ENCODE peak calls at places on chromosomes 13 and 19, in seven cellular contexts. M, R, V, Z, K, X and C are unnamed samples.

GRCh38 chr19:45202637-45203036 is 24.1 kb downstream of the BLOC1S3 start:
- DNase-seq in M (no peak), R (no peak), V (no peak), K (no peak), Z (no peak), X (no peak), C (no peak)

GRCh38 chr19:54388803-54389144 is 24.0 kb upstream of the LAIR1 start:
- DNase-seq in K (no peak), R (no peak), X (no peak), V (no peak), M (no peak), Z (no peak), C (no peak)

GRCh38 chr13:89796196-89796595 is 1551.3 kb upstream of the MIR17HG start:
- DNase-seq in K (no peak), X (no peak), R (no peak), M (no peak), Z (no peak), V (no peak), C (no peak)

GRCh38 chr13:58619396-58620113 is 988.0 kb downstream of the PCDH17 start:
- DNase-seq in M (no peak), R (peak), K (no peak), X (no peak), V (no peak), Z (no peak), C (no peak)

GRCh38 chr19:10231624-10232228 is 595 bp upstream of the S1PR2 start:
- DNase-seq in X (no peak), Z (no peak), M (no peak), K (no peak), R (no peak), V (no peak), C (no peak)

GRCh38 chr13:51093574-51093973 is 17.5 kb downstream of the C13orf42 start:
- DNase-seq in V (no peak), K (no peak), Z (no peak), X (no peak), M (no peak), R (no peak), C (no peak)

GRCh38 chr13:34145061-34145460 is 327.1 kb downstream of the RFC3 start:
- DNase-seq in K (no peak), Z (no peak), V (no peak), R (no peak), M (no peak), X (no peak), C (no peak)

GRCh38 chr19:45016388-45017314 is 15.4 kb downstream of the RELB start:
- DNase-seq in K (peak), R (peak), Z (peak), M (peak), X (peak), V (peak), C (peak)

GRCh38 chr13:29503041-29503837 is 92.2 kb downstream of the SLC7A1 start:
- DNase-seq in X (peak), M (no peak), R (peak), V (no peak), Z (no peak), K (no peak), C (no peak)

GRCh38 chr13:102680842-102681725 is 13.8 kb downstream of the METTL21C start:
- DNase-seq in M (no peak), V (no peak), X (no peak), Z (no peak), R (no peak), K (peak), C (no peak)

GRCh38 chr13:45276887-45277286 is 64.1 kb downstream of the TPT1 start:
- DNase-seq in X (no peak), M (no peak), V (no peak), K (no peak), R (no peak), Z (no peak), C (no peak)

GRCh38 chr13:101265934-101266333 is 150.4 kb downstream of the NALCN start:
- DNase-seq in V (no peak), Z (no peak), R (no peak), M (no peak), X (no peak), K (no peak), C (no peak)

GRCh38 chr13:93169980-93170379 is 56.6 kb upstream of the GPC6 start:
- DNase-seq in M (peak), Z (no peak), X (no peak), K (no peak), R (no peak), V (no peak), C (no peak)

GRCh38 chr13:97852181-97852874 is 101.1 kb upstream of the IPO5 start:
- DNase-seq in Z (no peak), K (no peak), R (no peak), M (no peak), X (no peak), V (no peak), C (no peak)

GRCh38 chr13:110830800-110831371 is 84.0 kb downstream of the ANKRD10 start:
- DNase-seq in V (no peak), R (no peak), K (no peak), M (no peak), Z (no peak), X (no peak), C (no peak)

GRCh38 chr19:28581468-28581770 is 631.5 kb downstream of the UQCRFS1 start:
- DNase-seq in M (no peak), X (no peak), V (no peak), K (no peak), Z (no peak), R (no peak), C (no peak)

GRCh38 chr19:9189538-9189937 is 10.8 kb downstream of the OR7D2 start:
- DNase-seq in X (no peak), V (no peak), Z (no peak), R (no peak), M (no peak), K (no peak), C (no peak)

GRCh38 chr13:101917833-101918755 is 465.6 kb downstream of the ITGBL1 start:
- DNase-seq in K (no peak), X (no peak), Z (no peak), V (no peak), R (peak), M (no peak), C (peak)

GRCh38 chr19:43605875-43606568 is 5.9 kb upstream of the SRRM5 start:
- DNase-seq in X (no peak), Z (no peak), M (no peak), K (no peak), R (peak), V (no peak), C (peak)

GRCh38 chr19:23957660-23958281 is 43.1 kb downstream of the ZNF726 start:
- DNase-seq in Z (no peak), K (no peak), V (no peak), R (no peak), M (no peak), X (no peak), C (no peak)

GRCh38 chr19:10086032-10086903 is at the start of gene SHFL:
- DNase-seq in V (peak), Z (peak), M (peak), X (peak), R (no peak), K (peak), C (peak)

GRCh38 chr19:4537953-4538600 is 1.8 kb downstream of the LRG1 start:
- DNase-seq in X (no peak), R (peak), V (no peak), K (no peak), Z (no peak), M (no peak), C (no peak)

GRCh38 chr19:23943411-23943810 is 28.7 kb downstream of the ZNF726 start:
- DNase-seq in R (no peak), K (no peak), Z (no peak), X (no peak), M (no peak), V (no peak), C (no peak)

GRCh38 chr13:35723820-35724219 is 247.3 kb upstream of the MAB21L1 start:
- DNase-seq in V (no peak), X (no peak), K (no peak), M (no peak), Z (no peak), R (no peak), C (no peak)

GRCh38 chr13:107025991-107026390 is 458.1 kb upstream of the ARGLU1 start:
- DNase-seq in M (no peak), V (no peak), Z (no peak), X (no peak), K (no peak), R (no peak), C (no peak)

GRCh38 chr13:74132768-74133656 is 1.2 kb downstream of the KLF12 start:
- DNase-seq in V (no peak), K (peak), R (no peak), M (no peak), X (peak), Z (peak), C (no peak)

GRCh38 chr19:45169602-45170001 is 8.4 kb downstream of the TRAPPC6A start:
- DNase-seq in V (no peak), M (no peak), Z (no peak), K (no peak), X (no peak), R (no peak), C (no peak)

GRCh38 chr13:110415669-110416068 is 108.6 kb downstream of the COL4A2 start:
- DNase-seq in Z (no peak), M (no peak), K (no peak), X (no peak), V (no peak), R (no peak), C (no peak)

GRCh38 chr13:80035096-80035495 is 305.8 kb downstream of the SPRY2 start:
- DNase-seq in R (no peak), V (no peak), Z (no peak), M (no peak), K (no peak), X (no peak), C (no peak)

GRCh38 chr13:20983386-20983785 is 78.0 kb downstream of the LATS2 start:
- DNase-seq in Z (no peak), V (no peak), R (no peak), K (no peak), X (no peak), M (no peak), C (no peak)

GRCh38 chr13:111251646-111252448 is 68.6 kb upstream of the TEX29 start:
- DNase-seq in V (no peak), X (no peak), M (no peak), R (no peak), K (no peak), Z (no peak), C (no peak)

GRCh38 chr13:99374994-99375805 is 68.0 kb upstream of the GPR183 start:
- DNase-seq in X (no peak), R (no peak), V (no peak), Z (peak), M (no peak), K (peak), C (no peak)

GRCh38 chr13:49783865-49784264 is 8.6 kb downstream of the KPNA3 start:
- DNase-seq in V (no peak), Z (no peak), R (no peak), M (no peak), K (no peak), X (no peak), C (no peak)

GRCh38 chr13:113094410-113094800 is 11.2 kb upstream of the F7 start:
- DNase-seq in V (no peak), K (no peak), Z (no peak), M (no peak), X (no peak), R (no peak), C (no peak)

GRCh38 chr19:1929051-1929742 is 11.8 kb upstream of the CSNK1G2 start:
- DNase-seq in X (peak), V (peak), M (no peak), Z (peak), R (peak), K (peak), C (peak)